ENCODE peak calls at places on chromosomes 11 and 22, in nine cellular contexts. S, R, B, N, J, X, D, C and M are unnamed samples.

GRCh38 chr11:74819400-74819799 is 70.8 kb downstream of the RNF169 start:
- DNase-seq in S (no peak), R (no peak), B (no peak), N (no peak), J (no peak), X (no peak), D (no peak), C (no peak), M (no peak)

GRCh38 chr22:39236321-39237275 is 8.2 kb downstream of the PDGFB start:
- DNase-seq in S (peak), R (no peak), B (no peak), N (peak), J (no peak), X (peak), D (peak), C (peak), M (no peak)

GRCh38 chr11:66082936-66083698 is 13.0 kb downstream of the PACS1 start:
- DNase-seq in S (peak), R (no peak), B (no peak), N (no peak), J (no peak), X (peak), D (no peak), C (no peak), M (no peak)

GRCh38 chr22:32499666-32500065 is 25.1 kb downstream of the FBXO7 start:
- DNase-seq in S (no peak), R (no peak), B (no peak), N (no peak), J (no peak), X (no peak), D (no peak), C (no peak), M (no peak)

GRCh38 chr22:22924369-22925145 is 36.9 kb downstream of the IGLL5 start:
- DNase-seq in S (no peak), R (no peak), B (no peak), N (no peak), J (no peak), X (no peak), D (no peak), C (no peak), M (no peak)

GRCh38 chr11:76230392-76230791 is 24.1 kb upstream of the WNT11 start:
- DNase-seq in S (no peak), R (no peak), B (no peak), N (peak), J (no peak), X (no peak), D (no peak), C (no peak), M (no peak)

GRCh38 chr11:42234381-42235035 is 775.1 kb upstream of the LRRC4C start:
- DNase-seq in S (no peak), R (no peak), B (no peak), N (no peak), J (no peak), X (no peak), D (no peak), C (no peak), M (no peak)

GRCh38 chr11:7168741-7168990 is 79.9 kb downstream of the RBMXL2 start:
- DNase-seq in S (no peak), R (no peak), B (no peak), N (no peak), J (no peak), X (no peak), D (no peak), C (no peak), M (no peak)

GRCh38 chr22:16925407-16925966 is 82.5 kb downstream of the GAB4 start:
- DNase-seq in S (no peak), R (no peak), B (no peak), N (no peak), J (no peak), X (no peak), D (no peak), C (no peak), M (no peak)

GRCh38 chr11:126148317-126148716 is 63.1 kb downstream of the RPUSD4 start:
- DNase-seq in S (peak), R (no peak), B (no peak), N (no peak), J (no peak), X (no peak), D (no peak), C (no peak), M (no peak)

GRCh38 chr22:39021552-39022250 is 774 bp downstream of the APOBEC3D start:
- DNase-seq in S (no peak), R (no peak), B (no peak), N (no peak), J (no peak), X (no peak), D (no peak), C (no peak), M (no peak)

GRCh38 chr22:19344420-19344819 is 52.9 kb upstream of the CLTCL1 start:
- DNase-seq in S (no peak), R (no peak), B (no peak), N (no peak), J (no peak), X (no peak), D (no peak), C (no peak), M (no peak)

GRCh38 chr11:208177-208916 is 839 bp downstream of the RIC8A start:
- DNase-seq in S (peak), R (peak), B (peak), N (peak), J (peak), X (peak), D (peak), C (no peak), M (peak)

GRCh38 chr11:9228086-9228485 is 37.1 kb downstream of the DENND5A start:
- DNase-seq in S (no peak), R (no peak), B (no peak), N (no peak), J (no peak), X (no peak), D (no peak), C (no peak), M (no peak)

GRCh38 chr11:116590844-116591575 is 181.8 kb downstream of the BUD13 start:
- DNase-seq in S (no peak), R (no peak), B (no peak), N (no peak), J (no peak), X (no peak), D (no peak), C (no peak), M (no peak)

GRCh38 chr11:46105134-46105628 is 16.1 kb downstream of the PHF21A start:
- DNase-seq in S (no peak), R (no peak), B (no peak), N (no peak), J (no peak), X (no peak), D (no peak), C (no peak), M (no peak)

GRCh38 chr22:29299136-29299900 is 7.1 kb upstream of the GAS2L1 start:
- DNase-seq in S (no peak), R (no peak), B (no peak), N (no peak), J (no peak), X (no peak), D (no peak), C (no peak), M (no peak)

GRCh38 chr22:28142361-28142801 is 223.3 kb upstream of the PITPNB start:
- DNase-seq in S (no peak), R (peak), B (no peak), N (no peak), J (no peak), X (no peak), D (no peak), C (no peak), M (no peak)

GRCh38 chr11:11349870-11350325 is 3.2 kb downstream of the CSNK2A3 start:
- DNase-seq in S (peak), R (peak), B (no peak), N (no peak), J (no peak), X (no peak), D (no peak), C (no peak), M (no peak)

GRCh38 chr11:35061516-35062440 is 77.2 kb upstream of the CD44 start:
- DNase-seq in S (no peak), R (no peak), B (no peak), N (no peak), J (no peak), X (no peak), D (no peak), C (no peak), M (no peak)

GRCh38 chr11:20078846-20079245 is 81.4 kb downstream of the DBX1 start:
- DNase-seq in S (no peak), R (no peak), B (no peak), N (no peak), J (no peak), X (no peak), D (no peak), C (no peak), M (no peak)

GRCh38 chr22:22201925-22202343 is 42.7 kb upstream of the VPREB1 start:
- DNase-seq in S (no peak), R (no peak), B (no peak), N (no peak), J (no peak), X (no peak), D (no peak), C (no peak), M (no peak)

GRCh38 chr11:72562431-72562830 is 111.8 kb downstream of the PDE2A start:
- DNase-seq in S (no peak), R (no peak), B (no peak), N (no peak), J (no peak), X (no peak), D (no peak), C (no peak), M (no peak)

GRCh38 chr22:29663230-29663826 is 56.5 kb upstream of the CABP7 start:
- DNase-seq in S (no peak), R (no peak), B (no peak), N (no peak), J (no peak), X (no peak), D (no peak), C (no peak), M (no peak)

GRCh38 chr11:45652781-45653180 is 12.6 kb downstream of the CHST1 start:
- DNase-seq in S (no peak), R (no peak), B (peak), N (no peak), J (no peak), X (no peak), D (no peak), C (no peak), M (no peak)

GRCh38 chr22:22752556-22753477 is 108.4 kb downstream of the GGTLC2 start:
- DNase-seq in S (no peak), R (peak), B (no peak), N (peak), J (no peak), X (peak), D (no peak), C (no peak), M (peak)

GRCh38 chr22:28930357-28931007 is 47.1 kb downstream of the ZNRF3 start:
- DNase-seq in S (peak), R (no peak), B (no peak), N (no peak), J (no peak), X (no peak), D (no peak), C (no peak), M (no peak)

DNA sequence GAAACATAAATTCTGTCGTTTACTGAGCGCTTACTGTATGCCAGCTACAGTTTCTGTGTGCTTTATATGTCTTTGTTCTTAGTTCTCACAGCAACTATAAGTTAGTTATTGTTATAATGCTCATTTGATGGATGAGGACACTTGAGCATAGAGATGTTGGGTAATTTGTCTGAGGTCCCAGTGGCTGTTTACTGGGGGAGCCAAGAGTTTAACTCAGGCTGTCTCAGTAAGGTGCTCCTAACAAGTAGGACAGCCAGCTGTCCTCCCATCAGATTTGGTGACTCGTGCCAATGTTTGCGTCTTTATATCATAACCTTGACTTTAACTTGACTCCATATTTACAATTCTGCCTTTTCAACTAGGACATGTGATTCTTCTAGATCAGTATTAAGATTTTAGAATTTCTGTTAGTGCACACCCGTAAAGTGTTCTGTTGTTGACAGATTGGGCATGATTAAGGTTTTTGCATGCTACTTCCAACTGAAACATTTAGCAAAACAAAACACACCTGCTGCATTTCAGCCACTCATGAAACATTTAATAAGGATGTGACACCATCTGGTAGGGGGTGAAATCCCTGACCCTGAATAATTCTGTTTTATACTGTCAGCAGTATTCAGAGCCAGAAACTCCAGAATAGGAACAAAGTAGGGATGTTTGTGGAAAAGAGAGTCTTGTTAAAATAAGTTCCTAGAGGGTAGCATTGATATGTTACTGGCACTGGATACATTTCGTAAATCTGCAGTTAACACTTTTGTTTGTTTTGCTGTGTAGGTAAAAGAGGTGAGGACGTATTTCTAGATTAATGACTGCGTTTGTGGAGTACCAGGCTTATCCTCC is 1.9 kb downstream of the REXO2 start:
- DNase-seq in S (no peak), R (no peak), B (no peak), N (no peak), J (no peak), X (no peak), D (no peak), C (no peak), M (no peak)
- H3K4me3 ChIP-seq in S (no peak), R (peak), B (peak), N (peak), J (peak), X (no peak), D (peak), C (no peak), M (no peak)

DNA sequence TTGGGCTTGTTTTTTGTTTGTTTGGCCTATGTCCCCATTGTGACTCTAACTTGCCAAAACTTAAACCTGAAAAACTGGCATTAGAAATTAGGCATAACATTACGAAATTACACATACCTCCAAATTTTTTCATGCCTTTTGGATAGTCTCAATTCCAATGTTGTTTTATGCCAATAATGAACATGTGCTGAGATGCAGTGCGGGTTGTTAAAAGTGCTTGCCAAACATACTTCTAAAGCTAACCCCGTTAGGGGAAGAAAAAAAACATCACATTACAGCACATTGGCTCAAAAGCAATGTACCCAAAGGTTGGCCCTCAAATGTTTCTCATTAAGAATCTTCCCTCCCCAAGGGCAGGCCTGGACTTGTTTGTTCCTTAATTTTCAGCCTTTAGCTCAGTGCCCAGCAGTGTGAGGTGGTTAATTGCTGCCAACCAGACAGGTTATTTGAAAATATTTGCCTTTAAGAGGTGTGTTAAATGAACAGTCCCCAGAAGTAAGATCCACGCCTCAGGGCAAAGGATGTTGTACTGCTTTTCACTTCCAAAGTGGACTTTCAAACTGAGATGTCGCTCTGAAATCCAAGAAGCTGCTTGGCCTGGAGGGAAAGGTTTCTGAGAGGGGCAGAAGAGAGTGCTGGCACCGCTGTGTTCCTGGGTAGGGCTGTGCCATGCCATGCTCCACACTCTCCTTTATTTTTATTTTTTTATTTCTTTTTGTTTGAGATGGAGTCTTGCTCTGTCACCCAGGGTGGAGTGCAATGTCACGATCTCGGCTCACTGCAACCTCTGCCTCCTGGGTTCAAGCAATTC is 32.9 kb upstream of the FBLN1 start:
- DNase-seq in S (no peak), R (no peak), B (peak), N (no peak), J (no peak), X (no peak), D (no peak), C (no peak), M (no peak)
- H3K27ac ChIP-seq in S (no peak), R (peak), B (peak), N (no peak), J (peak), X (no peak), D (no peak), C (no peak), M (no peak)

GRCh38 chr11:67247946-67248550 is 18.2 kb upstream of the GRK2 start:
- DNase-seq in S (no peak), R (no peak), B (no peak), N (no peak), J (no peak), X (no peak), D (no peak), C (no peak), M (no peak)
- H3K4me3 ChIP-seq in S (no peak), R (no peak), B (no peak), N (peak), J (no peak), X (no peak), D (no peak), C (no peak), M (no peak)

DNA sequence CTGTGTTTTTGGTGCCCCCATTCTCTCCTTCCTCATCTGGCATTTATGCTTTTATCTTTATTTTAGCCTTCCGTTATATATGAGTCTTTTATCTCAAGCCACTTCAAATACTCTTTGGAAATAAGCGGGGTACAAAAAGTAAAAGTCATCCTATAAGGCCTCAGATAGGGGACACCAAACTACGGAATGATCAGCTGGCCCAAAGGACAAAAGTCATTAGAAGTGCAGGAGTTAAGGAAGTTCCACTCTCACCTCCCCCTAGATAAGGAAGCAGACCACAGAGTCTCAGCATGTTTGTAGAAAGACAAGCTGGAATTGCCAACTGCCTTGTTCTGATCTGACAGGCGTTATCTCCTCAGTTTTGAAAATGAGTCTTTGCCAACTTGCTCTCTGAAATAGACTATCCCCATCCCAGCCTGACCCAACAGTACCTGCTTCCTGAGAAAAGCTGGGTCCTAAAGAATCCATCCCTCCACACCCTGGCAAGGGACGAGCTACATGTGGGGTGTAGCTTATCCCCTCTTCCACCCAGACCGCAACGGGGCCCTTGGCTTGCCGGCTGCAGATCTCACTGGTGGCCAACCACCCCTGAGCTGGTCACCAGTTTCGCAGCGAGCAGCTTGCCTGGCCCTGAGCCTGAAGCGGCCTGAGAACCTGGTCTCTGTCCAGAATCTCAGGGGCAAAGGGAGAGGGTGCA is 13.7 kb downstream of the FADS2 start:
- DNase-seq in S (no peak), R (no peak), B (no peak), N (no peak), J (no peak), X (no peak), D (peak), C (no peak), M (no peak)
- H3K27ac ChIP-seq in S (no peak), R (no peak), B (no peak), N (no peak), J (no peak), X (no peak), D (peak), C (no peak), M (no peak)

DNA sequence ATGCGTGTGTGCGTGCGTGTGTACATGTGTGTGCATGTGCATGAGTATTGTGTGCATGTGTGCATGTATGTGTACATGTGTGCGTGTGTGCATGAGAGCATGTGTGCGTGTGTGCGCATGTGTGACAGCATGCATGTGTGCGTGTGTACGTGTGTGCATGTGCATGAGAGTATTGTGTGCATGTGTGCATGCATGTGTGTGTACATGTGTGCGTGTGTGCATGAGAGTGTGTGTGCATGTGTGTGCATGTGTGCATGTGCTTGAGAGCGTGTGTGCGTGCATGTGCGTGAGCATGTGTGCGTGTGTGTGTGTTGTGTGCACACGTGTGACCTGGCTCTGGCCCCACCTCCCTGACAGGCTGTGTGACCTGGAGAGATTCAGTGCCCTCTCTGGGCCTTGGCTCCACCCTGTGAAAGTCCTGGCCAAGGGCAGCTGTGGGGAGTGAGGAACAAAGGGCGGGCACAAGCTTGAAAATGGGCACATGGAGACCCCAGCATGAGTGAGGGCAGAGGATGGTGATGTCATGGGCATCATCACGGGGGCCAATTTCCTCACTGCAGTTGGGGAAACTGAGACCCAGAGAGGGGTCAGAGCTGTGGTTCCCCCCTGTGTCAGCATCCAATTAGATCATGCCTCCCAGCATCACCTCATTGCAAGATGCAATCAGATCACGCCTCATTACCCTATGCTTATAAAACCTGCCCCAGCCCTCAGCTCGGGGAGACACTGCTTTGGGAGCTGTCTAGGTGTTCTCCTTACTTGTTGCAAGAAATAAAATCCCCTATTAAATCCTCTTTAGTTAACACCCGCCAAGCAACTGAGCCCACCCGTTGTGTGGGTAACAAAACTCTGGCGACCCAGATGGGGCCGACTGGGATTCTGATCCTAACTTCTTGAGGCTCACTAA is 643 bp downstream of the ACY3 start:
- DNase-seq in S (peak), R (no peak), B (peak), N (no peak), J (no peak), X (no peak), D (no peak), C (no peak), M (no peak)
- H3K4me3 ChIP-seq in S (no peak), R (no peak), B (peak), N (peak), J (peak), X (peak), D (peak), C (peak), M (peak)

GRCh38 chr11:21798216-21798615 is 394.7 kb upstream of the ANO5 start:
- DNase-seq in S (no peak), R (no peak), B (no peak), N (no peak), J (no peak), X (no peak), D (no peak), C (no peak), M (no peak)
- H3K27ac ChIP-seq in S (no peak), R (no peak), B (no peak), N (no peak), J (no peak), X (no peak), D (no peak), C (no peak), M (no peak)